ENCODE peak calls at places on chromosomes 6 and 20, in seven cellular contexts. Q, G, K, M, I, P and E are unnamed samples.

GRCh38 chr6:52108128-52108527 is 20.7 kb upstream of the PKHD1 start:
- DNase-seq in M (no peak), P (peak), Q (no peak), I (no peak), K (no peak), G (peak), E (no peak)

GRCh38 chr6:52284131-52284459 is 447 bp downstream of the MCM3 start:
- DNase-seq in P (peak), Q (peak), M (peak), I (peak), K (peak), G (peak), E (peak)

GRCh38 chr6:83273596-83273995 is 80.4 kb downstream of the RWDD2A start:
- DNase-seq in M (no peak), G (no peak), P (no peak), I (no peak), Q (peak), K (no peak), E (no peak)

GRCh38 chr20:23011008-23011721 is 23.9 kb upstream of the SSTR4 start:
- DNase-seq in Q (no peak), P (no peak), M (no peak), K (no peak), I (no peak), G (no peak), E (no peak)

GRCh38 chr6:135066806-135067205 is 12.2 kb upstream of the HBS1L start:
- DNase-seq in I (no peak), K (no peak), Q (no peak), M (no peak), G (no peak), P (peak), E (no peak)

GRCh38 chr6:90080876-90081464 is 186.7 kb downstream of the GJA10 start:
- DNase-seq in M (no peak), K (no peak), G (no peak), Q (no peak), I (no peak), P (no peak), E (no peak)

GRCh38 chr6:19368511-19368910 is 468.7 kb upstream of the ID4 start:
- DNase-seq in Q (peak), G (no peak), I (no peak), K (no peak), P (peak), M (no peak), E (no peak)

GRCh38 chr6:24972551-24972950 is 36.8 kb upstream of the RIPOR2 start:
- DNase-seq in M (no peak), G (no peak), Q (no peak), P (no peak), K (no peak), I (no peak), E (no peak)

GRCh38 chr20:32570401-32571190 is 14.5 kb downstream of the NOL4L start:
- DNase-seq in K (no peak), G (peak), M (no peak), Q (no peak), I (no peak), P (peak), E (no peak)

GRCh38 chr20:38260378-38261053 is at the start of gene KIAA1755:
- DNase-seq in M (peak), P (no peak), I (no peak), G (peak), Q (no peak), K (peak), E (no peak)

GRCh38 chr6:149046822-149047246 is 270.7 kb upstream of the TAB2 start:
- DNase-seq in P (peak), M (no peak), K (no peak), Q (peak), G (no peak), I (peak), E (no peak)

GRCh38 chr6:43359381-43359780 is 10.1 kb downstream of the ZNF318 start:
- DNase-seq in P (no peak), G (no peak), Q (peak), I (no peak), M (no peak), K (no peak), E (no peak)

GRCh38 chr6:122838060-122838780 is 49.2 kb downstream of the SMPDL3A start:
- DNase-seq in G (no peak), K (no peak), Q (peak), I (peak), P (no peak), M (no peak), E (peak)

GRCh38 chr6:20192625-20193024 is 19.6 kb downstream of the MBOAT1 start:
- DNase-seq in P (no peak), G (no peak), K (no peak), Q (no peak), I (no peak), M (no peak), E (no peak)

GRCh38 chr20:32524871-32525501 is 60.1 kb downstream of the NOL4L start:
- DNase-seq in K (no peak), M (no peak), Q (no peak), G (no peak), I (no peak), P (no peak), E (no peak)

GRCh38 chr6:3381233-3382065 is 75.4 kb downstream of the SLC22A23 start:
- DNase-seq in P (no peak), I (no peak), M (no peak), K (no peak), G (no peak), Q (no peak), E (no peak)

GRCh38 chr20:22465622-22466446 is 118.5 kb downstream of the FOXA2 start:
- DNase-seq in P (no peak), G (no peak), K (no peak), M (no peak), I (no peak), Q (no peak), E (no peak)

GRCh38 chr6:140849441-140849840 is 1283.3 kb upstream of the GJE1 start:
- DNase-seq in K (no peak), G (no peak), Q (no peak), I (no peak), M (no peak), P (no peak), E (no peak)

GRCh38 chr6:100160913-100161312 is 166.9 kb upstream of the MCHR2 start:
- DNase-seq in M (no peak), P (peak), G (peak), Q (no peak), I (no peak), K (no peak), E (no peak)

GRCh38 chr6:168319279-168320051 is at the start of gene DACT2:
- DNase-seq in G (no peak), I (no peak), P (no peak), Q (no peak), K (no peak), M (no peak), E (peak)

GRCh38 chr6:44471271-44471981 is 83.9 kb downstream of the CDC5L start:
- DNase-seq in P (no peak), G (no peak), M (no peak), Q (no peak), I (no peak), K (no peak), E (peak)

GRCh38 chr6:33981861-33982260 is 164.0 kb downstream of the GRM4 start:
- DNase-seq in I (no peak), P (no peak), M (no peak), G (no peak), Q (no peak), K (no peak), E (no peak)

GRCh38 chr6:164247106-164247505 is 832.6 kb downstream of the QKI start:
- DNase-seq in Q (no peak), I (no peak), P (no peak), G (no peak), K (no peak), M (peak), E (no peak)

GRCh38 chr6:134230087-134230717 is 87.7 kb downstream of the SGK1 start:
- DNase-seq in K (no peak), G (no peak), P (no peak), Q (no peak), M (no peak), I (no peak), E (peak)

GRCh38 chr6:118668761-118669411 is 17.5 kb upstream of the CEP85L start:
- DNase-seq in P (peak), M (no peak), G (no peak), Q (peak), K (no peak), I (peak), E (no peak)

GRCh38 chr6:35497571-35498406 is 910 bp upstream of the TEAD3 start:
- DNase-seq in K (peak), P (peak), Q (peak), G (peak), I (peak), M (peak), E (peak)

GRCh38 chr6:84581494-84582259 is 182.7 kb downstream of the TBX18 start:
- DNase-seq in P (no peak), Q (peak), G (no peak), K (no peak), M (no peak), I (peak), E (no peak)

DNA sequence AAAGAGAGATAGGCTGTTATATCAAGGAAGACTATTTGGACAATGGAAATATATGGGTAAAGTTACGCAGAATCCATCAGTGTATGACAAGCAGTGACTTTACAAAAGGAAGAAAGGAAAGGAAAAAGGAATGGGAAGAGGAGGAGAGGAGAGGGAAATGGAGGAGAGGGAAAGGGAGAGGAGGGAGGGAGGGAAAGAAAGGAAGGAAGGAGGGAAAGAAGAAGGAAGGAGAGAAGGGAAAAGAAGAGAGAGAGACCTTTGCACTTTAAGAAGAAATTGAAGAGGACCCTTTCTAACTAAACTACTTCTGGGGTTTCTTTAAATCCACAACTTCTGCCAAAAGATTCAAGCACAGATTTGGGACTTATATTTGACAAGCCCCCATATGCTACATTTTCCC is 120.8 kb upstream of the RAB32 start:
- DNase-seq in P (no peak), Q (no peak), M (no peak), K (no peak), I (no peak), G (no peak), E (no peak)
- H3K4ac ChIP-seq in P (no peak), Q (no peak), M (no peak), K (no peak), I (no peak), G (no peak), E (no peak)

GRCh38 chr6:16832721-16833120 is 71.5 kb upstream of the ATXN1 start:
- DNase-seq in P (no peak), I (no peak), G (no peak), Q (no peak), K (no peak), M (no peak), E (no peak)
- H3K4ac ChIP-seq in P (no peak), I (no peak), G (no peak), Q (no peak), K (no peak), M (peak), E (no peak)

DNA sequence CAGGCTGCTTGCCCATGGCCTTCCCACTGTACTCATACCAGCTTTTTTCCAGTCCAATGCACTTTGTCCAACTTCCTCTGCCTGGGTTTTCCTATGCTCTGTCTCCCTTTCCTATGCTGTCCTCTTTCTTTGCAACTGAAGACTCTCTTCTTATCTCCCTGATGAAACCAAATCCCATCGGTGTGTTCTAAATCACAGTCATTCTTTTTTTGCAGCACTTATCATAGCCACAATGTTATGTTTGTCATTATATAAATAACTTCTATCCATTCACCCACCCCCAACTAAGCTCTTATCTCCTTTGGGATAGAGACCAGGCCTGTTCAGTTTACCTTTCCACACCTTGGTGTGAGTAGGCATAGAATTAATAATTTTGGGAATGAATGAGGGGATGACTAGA is 121.0 kb downstream of the GPX5 start:
- DNase-seq in M (no peak), G (no peak), I (no peak), Q (no peak), K (no peak), P (no peak), E (no peak)
- H3K4ac ChIP-seq in M (no peak), G (no peak), I (no peak), Q (no peak), K (no peak), P (no peak), E (no peak)

GRCh38 chr20:53334861-53335260 is 258.8 kb downstream of the ZNF217 start:
- DNase-seq in Q (no peak), M (no peak), G (no peak), P (no peak), K (no peak), I (no peak), E (peak)
- H3K4ac ChIP-seq in Q (no peak), M (no peak), G (no peak), P (no peak), K (no peak), I (no peak), E (no peak)

GRCh38 chr6:97060254-97060653 is 135.7 kb downstream of the KLHL32 start:
- DNase-seq in P (no peak), K (no peak), I (no peak), M (no peak), Q (no peak), G (no peak), E (no peak)
- H3K4ac ChIP-seq in P (no peak), K (no peak), I (no peak), M (no peak), Q (no peak), G (no peak), E (no peak)

GRCh38 chr6:16355238-16355637 is 116.9 kb downstream of the GMPR start:
- DNase-seq in Q (no peak), I (no peak), G (no peak), K (no peak), M (no peak), P (peak), E (no peak)

GRCh38 chr6:16354692-16355091 is 116.3 kb downstream of the GMPR start:
- DNase-seq in G (no peak), P (no peak), K (no peak), I (no peak), Q (no peak), M (no peak), E (no peak)

GRCh38 chr6:16358531-16359138 is 120.2 kb downstream of the GMPR start:
- DNase-seq in Q (no peak), P (no peak), I (no peak), G (peak), M (no peak), K (no peak), E (no peak)

GRCh38 chr6:16352821-16353438 is 114.5 kb downstream of the GMPR start:
- DNase-seq in G (no peak), P (no peak), M (no peak), I (no peak), Q (no peak), K (no peak), E (peak)

GRCh38 chr6:16355699-16356481 is 117.5 kb downstream of the GMPR start:
- DNase-seq in M (no peak), K (no peak), Q (no peak), I (peak), P (peak), G (peak), E (peak)
- H3K4ac ChIP-seq in M (no peak), K (no peak), Q (no peak), I (no peak), P (no peak), G (no peak), E (no peak)

GRCh38 chr6:28511628-28512300 is 3.8 kb downstream of the GPX6 start:
- DNase-seq in P (no peak), K (no peak), M (no peak), G (no peak), I (no peak), Q (no peak), E (no peak)
- H3K4ac ChIP-seq in P (no peak), K (no peak), M (no peak), G (no peak), I (no peak), Q (no peak), E (no peak)

GRCh38 chr20:6501061-6501460 is 266.4 kb upstream of the BMP2 start:
- DNase-seq in K (no peak), P (no peak), G (no peak), I (peak), M (no peak), Q (peak), E (no peak)
- H3K4ac ChIP-seq in K (no peak), P (no peak), G (no peak), I (no peak), M (no peak), Q (no peak), E (no peak)